ENCODE peak calls at places on chromosomes 5 and 9, in five cellular contexts. G is colonic mucosa, P is cardiac muscle cell, I is endothelial cell, O is astrocyte of the spinal cord. V is an unnamed sample.
A peak's percentile ranks its signal among the peaks of the same experiment; 100 is the strongest.

GRCh38 chr5:125140855-125141254 is 394.4 kb upstream of the ZNF608 start:
- DNase-seq in G (no peak), I (no peak), O (peak; percentile 68), P (no peak), V (no peak)

GRCh38 chr5:54610197-54610898 is 92.8 kb downstream of the SNX18 start:
- DNase-seq in P (no peak), G (no peak), O (no peak), I (no peak), V (peak; percentile 55)

GRCh38 chr9:13446935-13447334 is 167.4 kb upstream of the MPDZ start:
- DNase-seq in P (no peak), O (no peak), G (no peak), I (no peak), V (no peak)

GRCh38 chr5:80959138-80959537 is 1.0 kb upstream of the RASGRF2 start:
- DNase-seq in P (no peak), O (no peak), G (no peak), I (no peak), V (no peak)

GRCh38 chr5:153813871-153814270 is 224.8 kb downstream of the FAM114A2 start:
- DNase-seq in O (no peak), G (no peak), P (no peak), I (no peak), V (no peak)

GRCh38 chr9:106916491-106917235 is 53.7 kb downstream of the ZNF462 start:
- DNase-seq in I (no peak), G (peak; percentile 68), P (peak; percentile 42), O (peak; percentile 78), V (no peak)

GRCh38 chr5:56818409-56819026 is 3.2 kb downstream of the MAP3K1 start:
- DNase-seq in G (no peak), P (no peak), I (no peak), O (peak; percentile 49), V (no peak)

GRCh38 chr5:93431255-93431654 is 149.8 kb downstream of the NR2F1-AS1 start:
- DNase-seq in I (no peak), P (no peak), G (no peak), O (no peak), V (no peak)

GRCh38 chr5:59097116-59097515 is 514.2 kb downstream of the RAB3C start:
- DNase-seq in P (no peak), G (no peak), O (peak; percentile 62), I (no peak), V (no peak)

GRCh38 chr5:129541648-129542251 is 81.7 kb downstream of the ADAMTS19 start:
- DNase-seq in G (no peak), P (peak; percentile 8), O (peak; percentile 2), I (no peak), V (no peak)

GRCh38 chr9:116142706-116143492 is 10.7 kb upstream of the PAPPA start:
- DNase-seq in O (no peak), I (no peak), P (no peak), G (no peak), V (no peak)

GRCh38 chr5:172920447-172920849 is 38.8 kb upstream of the RPL26L1 start:
- DNase-seq in P (no peak), O (peak; percentile 100), G (no peak), I (no peak), V (no peak)

GRCh38 chr9:96270236-96270635 is 31.7 kb downstream of the HSD17B3 start:
- DNase-seq in P (no peak), O (no peak), G (no peak), I (no peak), V (no peak)

GRCh38 chr5:67425514-67425913 is 228.9 kb upstream of the CD180 start:
- DNase-seq in G (no peak), P (no peak), I (no peak), O (peak; percentile 29), V (no peak)

GRCh38 chr9:17116400-17116837 is 18.4 kb upstream of the CNTLN start:
- DNase-seq in O (peak; percentile 63), G (no peak), P (peak; percentile 39), I (no peak), V (no peak)

GRCh38 chr5:62590396-62590795 is 11.8 kb downstream of the LRRC70 start:
- DNase-seq in O (no peak), I (no peak), P (no peak), G (no peak), V (no peak)

GRCh38 chr9:112485574-112485973 is 1.1 kb upstream of the KIAA1958 start:
- DNase-seq in G (no peak), O (no peak), I (no peak), P (no peak), V (no peak)

GRCh38 chr5:68441309-68441708 is 225.8 kb downstream of the PIK3R1 start:
- DNase-seq in O (no peak), G (no peak), I (no peak), P (no peak), V (no peak)

GRCh38 chr5:154107729-154108128 is 69.0 kb downstream of the MFAP3 start:
- DNase-seq in I (no peak), O (no peak), P (no peak), G (no peak), V (no peak)

GRCh38 chr9:72442212-72442607 is 77.2 kb upstream of the ZFAND5 start:
- DNase-seq in P (no peak), O (peak; percentile 81), I (no peak), G (no peak), V (no peak)

GRCh38 chr5:109692011-109692410 is 2.3 kb downstream of the MAN2A1 start:
- DNase-seq in O (peak; percentile 73), P (peak; percentile 61), I (no peak), G (no peak), V (peak; percentile 11)

GRCh38 chr5:181149806-181150733 is 2.7 kb downstream of the OR2V2 start:
- DNase-seq in I (no peak), O (no peak), G (no peak), P (no peak), V (no peak)

GRCh38 chr5:150139334-150139733 is 16.3 kb downstream of the PDGFRB start:
- DNase-seq in G (no peak), O (peak; percentile 89), I (no peak), P (no peak), V (no peak)

GRCh38 chr5:145502906-145503305 is 332.2 kb downstream of the PRELID2 start:
- DNase-seq in O (no peak), I (no peak), P (no peak), G (no peak), V (no peak)

GRCh38 chr5:137410234-137411010 is 88.7 kb downstream of the SPOCK1 start:
- DNase-seq in P (no peak), O (no peak), G (no peak), I (no peak), V (no peak)

GRCh38 chr5:168365581-168366081 is 74.2 kb downstream of the WWC1 start:
- DNase-seq in P (peak; percentile 15), I (peak; percentile 6), O (peak; percentile 18), G (peak; percentile 73), V (no peak)

GRCh38 chr5:171984748-171985419 is 21.6 kb downstream of the FBXW11 start:
- DNase-seq in G (no peak), P (no peak), I (no peak), O (peak; percentile 79), V (no peak)

GRCh38 chr9:370081-370480 is 155.4 kb downstream of the DOCK8 start:
- DNase-seq in O (no peak), G (no peak), I (no peak), P (no peak), V (no peak)

GRCh38 chr9:69215774-69216482 is 41.9 kb downstream of the TJP2 start:
- DNase-seq in G (no peak), P (peak; percentile 67), I (no peak), O (no peak), V (no peak)

GRCh38 chr5:33997331-33997983 is 10.4 kb downstream of the AMACR start:
- DNase-seq in I (peak; percentile 38), G (peak; percentile 55), P (peak; percentile 67), O (peak; percentile 87), V (peak; percentile 47)

GRCh38 chr9:106639873-106640568 is 222.9 kb upstream of the ZNF462 start:
- DNase-seq in I (no peak), P (no peak), G (no peak), O (no peak), V (no peak)

GRCh38 chr9:93536167-93536566 is 40.2 kb upstream of the PHF2 start:
- DNase-seq in P (peak; percentile 53), G (no peak), I (no peak), O (no peak), V (no peak)

GRCh38 chr9:93533863-93534262 is 42.5 kb upstream of the PHF2 start:
- DNase-seq in P (no peak), I (no peak), G (no peak), O (no peak), V (no peak)

GRCh38 chr9:93536874-93537273 is 39.5 kb upstream of the PHF2 start:
- DNase-seq in G (no peak), P (no peak), I (no peak), O (no peak), V (no peak)

GRCh38 chr9:93532121-93532520 is 44.3 kb upstream of the PHF2 start:
- DNase-seq in G (no peak), P (no peak), I (no peak), O (peak; percentile 30), V (no peak)

GRCh38 chr9:93531374-93531773 is 45.0 kb upstream of the PHF2 start:
- DNase-seq in P (no peak), I (no peak), G (no peak), O (no peak), V (no peak)
- TF ChIP-seq CTCF in P (no peak), I (no peak), G (no peak), O (peak; percentile 28), V (no peak)

GRCh38 chr9:98806394-98807069 is 938 bp upstream of the GALNT12 start:
- DNase-seq in P (no peak), O (no peak), G (no peak), I (no peak), V (no peak)
- TF ChIP-seq CTCF in P (no peak), O (peak; percentile 32), G (peak; percentile 26), I (no peak), V (no peak)

DNA sequence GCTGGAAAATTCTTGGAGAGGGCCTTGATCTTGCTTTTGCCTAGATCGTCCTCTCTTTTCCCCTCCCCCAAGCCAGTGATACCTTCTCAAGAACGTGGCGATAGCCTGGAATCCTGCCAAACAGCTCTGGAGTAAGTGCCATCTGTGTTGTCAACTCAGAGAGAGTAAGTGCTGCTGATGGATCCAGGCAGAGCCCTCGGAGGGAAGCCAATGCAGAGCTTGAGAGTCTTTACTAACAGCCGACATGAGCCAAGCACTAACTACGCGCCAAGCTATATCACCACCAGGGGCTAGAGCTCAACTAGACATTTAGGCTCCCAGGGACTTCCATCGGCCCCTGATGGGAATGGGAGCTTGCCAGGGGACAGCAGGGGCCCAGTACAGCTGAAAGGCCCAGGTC is 17.6 kb downstream of the RAPGEF1 start:
- DNase-seq in P (peak; percentile 81), G (no peak), O (no peak), I (no peak), V (no peak)
- TF ChIP-seq CTCF in P (no peak), G (no peak), O (no peak), I (no peak), V (no peak)

DNA sequence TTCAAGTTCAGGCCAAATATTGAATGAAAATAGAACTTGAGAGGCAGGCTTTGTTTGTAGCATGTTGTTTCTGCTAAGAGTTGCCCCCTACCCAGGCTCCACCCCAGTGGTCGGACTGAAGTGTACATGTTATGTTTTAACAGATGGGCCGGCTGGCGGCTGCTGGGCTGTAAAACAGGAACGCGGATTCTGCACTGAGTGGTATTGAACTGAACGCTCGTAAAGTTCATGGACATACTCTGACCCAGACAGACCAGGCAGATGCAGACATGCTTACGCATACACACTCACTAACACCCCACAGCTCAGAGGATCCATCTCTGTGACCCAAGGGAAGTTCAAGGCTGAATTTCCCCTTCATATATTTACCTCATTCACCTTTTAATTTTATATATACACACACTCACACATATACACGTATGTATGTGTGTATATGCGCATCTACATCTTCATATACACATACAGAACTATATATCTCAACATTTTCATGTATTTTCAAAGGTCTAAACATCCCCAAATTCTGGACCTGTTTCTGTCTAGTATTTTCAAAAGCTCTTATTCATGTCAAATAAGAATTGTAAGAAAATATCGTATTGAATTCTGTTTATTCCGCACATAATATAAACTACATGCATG is 1.4 kb downstream of the MARCHF3 start:
- DNase-seq in O (peak; percentile 22), I (peak; percentile 6), P (peak; percentile 29), G (peak; percentile 73), V (no peak)
- TF ChIP-seq CTCF in O (no peak), I (no peak), P (no peak), G (no peak), V (no peak)